ENCODE peak calls at places on chromosomes 11 and 22, in four cellular contexts. N, E, Z and S are unnamed samples.

GRCh38 chr11:32039149-32039548 is 51.7 kb upstream of the RCN1 start:
- DNase-seq in N (no peak), E (no peak), Z (no peak), S (no peak)

GRCh38 chr11:22976146-22976545 is 115.9 kb upstream of the CCDC179 start:
- DNase-seq in N (no peak), E (no peak), Z (no peak), S (no peak)

GRCh38 chr11:134342572-134343340 is 11.0 kb downstream of the GLB1L2 start:
- DNase-seq in N (no peak), E (no peak), Z (no peak), S (no peak)

GRCh38 chr11:134476435-134477021 is 64.5 kb upstream of the B3GAT1 start:
- DNase-seq in N (peak), E (no peak), Z (no peak), S (peak)

GRCh38 chr11:130223291-130223971 is 63.8 kb downstream of the ST14 start:
- DNase-seq in N (no peak), E (no peak), Z (no peak), S (no peak)

GRCh38 chr11:23563591-23563990 is 703.3 kb upstream of the CCDC179 start:
- DNase-seq in N (no peak), E (no peak), Z (no peak), S (no peak)

GRCh38 chr11:119551726-119552510 is 128.9 kb upstream of the THY1 start:
- DNase-seq in N (no peak), E (no peak), Z (no peak), S (no peak)

GRCh38 chr22:50723991-50724390 is 14.0 kb upstream of the ACR start:
- DNase-seq in N (no peak), E (no peak), Z (no peak), S (no peak)

GRCh38 chr22:33888821-33889220 is 31.5 kb downstream of the LARGE1 start:
- DNase-seq in N (no peak), E (no peak), Z (no peak), S (no peak)

GRCh38 chr22:47457021-47457420 is 694.6 kb downstream of the TBC1D22A start:
- DNase-seq in N (no peak), E (no peak), Z (no peak), S (no peak)

GRCh38 chr22:50581031-50581949 is 1.4 kb downstream of the CHKB start:
- DNase-seq in N (no peak), E (no peak), Z (no peak), S (no peak)

GRCh38 chr11:77495526-77495925 is 21.6 kb upstream of the PAK1 start:
- DNase-seq in N (no peak), E (no peak), Z (no peak), S (no peak)

GRCh38 chr11:19444231-19444630 is 203.5 kb upstream of the E2F8 start:
- DNase-seq in N (no peak), E (no peak), Z (no peak), S (no peak)

GRCh38 chr11:79342686-79343085 is 98.1 kb downstream of the TENM4 start:
- DNase-seq in N (no peak), E (no peak), Z (no peak), S (peak)

GRCh38 chr22:35380537-35381423 is at the start of gene HMOX1:
- DNase-seq in N (no peak), E (peak), Z (no peak), S (peak)

GRCh38 chr22:17777005-17777716 is 2.9 kb upstream of the BID start:
- DNase-seq in N (peak), E (peak), Z (peak), S (no peak)

GRCh38 chr11:1557904-1558831 is 13.9 kb downstream of the DUSP8 start:
- DNase-seq in N (no peak), E (no peak), Z (no peak), S (no peak)

GRCh38 chr22:29306830-29307657 is 594 bp downstream of the GAS2L1 start:
- DNase-seq in N (peak), E (peak), Z (no peak), S (peak)

GRCh38 chr11:34028407-34028804 is 23.1 kb upstream of the CAPRIN1 start:
- DNase-seq in N (no peak), E (no peak), Z (no peak), S (no peak)

GRCh38 chr11:80417681-80418080 is 976.9 kb upstream of the TENM4 start:
- DNase-seq in N (no peak), E (no peak), Z (no peak), S (no peak)

GRCh38 chr11:129937592-129938238 is 42.3 kb upstream of the NFRKB start:
- DNase-seq in N (no peak), E (no peak), Z (no peak), S (no peak)

GRCh38 chr11:31690041-31690440 is 121.1 kb downstream of the PAX6 start:
- DNase-seq in N (no peak), E (no peak), Z (no peak), S (no peak)

GRCh38 chr22:35575116-35575748 is 34.6 kb downstream of the RASD2 start:
- DNase-seq in N (peak), E (no peak), Z (no peak), S (no peak)

GRCh38 chr11:116234989-116235567 is 537.7 kb downstream of the BUD13 start:
- DNase-seq in N (no peak), E (no peak), Z (no peak), S (no peak)

GRCh38 chr11:29578806-29579205 is 438.0 kb downstream of the KCNA4 start:
- DNase-seq in N (no peak), E (no peak), Z (no peak), S (no peak)

GRCh38 chr22:27801197-27801615 is 350 bp downstream of the MN1 start:
- DNase-seq in N (peak), E (no peak), Z (no peak), S (peak)

GRCh38 chr22:20020533-20021195 is at the start of gene TANGO2:
- DNase-seq in N (peak), E (peak), Z (peak), S (peak)

GRCh38 chr11:123060265-123061000 is 1.5 kb downstream of the HSPA8 start:
- DNase-seq in N (no peak), E (no peak), Z (no peak), S (no peak)

GRCh38 chr11:72227316-72228228 is 3.0 kb downstream of the INPPL1 start:
- DNase-seq in N (no peak), E (no peak), Z (no peak), S (no peak)

DNA sequence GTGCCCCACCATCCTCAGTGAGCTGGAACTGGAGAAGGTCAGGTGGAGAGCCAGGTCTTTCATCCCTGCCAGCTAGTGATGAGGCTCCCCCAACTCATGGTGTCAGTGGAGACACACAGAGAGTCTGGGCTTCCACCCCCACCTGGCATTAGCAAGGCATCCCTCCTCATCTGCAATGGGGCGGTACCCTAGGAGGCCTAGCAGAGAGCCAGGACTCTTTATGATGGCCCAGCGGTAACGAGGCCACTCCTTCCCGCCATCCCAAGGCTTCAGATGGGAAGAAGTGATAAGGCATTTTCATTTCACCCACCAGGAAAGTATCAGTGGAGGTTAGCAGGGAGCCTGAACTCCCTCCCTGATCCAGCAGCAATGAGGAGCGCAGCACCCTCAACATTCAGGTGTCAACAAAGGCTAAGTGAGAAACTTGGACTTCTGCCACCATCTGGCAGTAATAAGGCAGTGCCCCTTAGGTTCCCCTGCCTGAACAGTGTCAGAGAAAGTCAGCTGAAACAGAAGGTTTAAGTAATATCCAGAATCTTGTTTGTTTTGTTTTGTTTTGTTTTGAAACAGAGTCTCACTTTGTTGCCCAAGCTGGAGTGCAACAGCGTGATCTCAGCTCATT is 40.5 kb upstream of the FBLN1 start:
- DNase-seq in N (peak), E (peak), Z (no peak), S (peak)
- TF ChIP-seq TARDBP in N (no peak), E (no peak), Z (no peak), S (no peak)

GRCh38 chr22:40908895-40909294 is 42.3 kb upstream of the RBX1 start:
- DNase-seq in N (no peak), E (no peak), Z (no peak), S (no peak)

GRCh38 chr22:40911772-40912171 is 39.4 kb upstream of the RBX1 start:
- DNase-seq in N (no peak), E (no peak), Z (no peak), S (no peak)
- TF ChIP-seq TARDBP in N (no peak), E (no peak), Z (no peak), S (no peak)

GRCh38 chr11:108786281-108786990 is 121.6 kb downstream of the DDX10 start:
- DNase-seq in N (no peak), E (no peak), Z (no peak), S (no peak)
- TF ChIP-seq TARDBP in N (no peak), E (no peak), Z (no peak), S (no peak)

DNA sequence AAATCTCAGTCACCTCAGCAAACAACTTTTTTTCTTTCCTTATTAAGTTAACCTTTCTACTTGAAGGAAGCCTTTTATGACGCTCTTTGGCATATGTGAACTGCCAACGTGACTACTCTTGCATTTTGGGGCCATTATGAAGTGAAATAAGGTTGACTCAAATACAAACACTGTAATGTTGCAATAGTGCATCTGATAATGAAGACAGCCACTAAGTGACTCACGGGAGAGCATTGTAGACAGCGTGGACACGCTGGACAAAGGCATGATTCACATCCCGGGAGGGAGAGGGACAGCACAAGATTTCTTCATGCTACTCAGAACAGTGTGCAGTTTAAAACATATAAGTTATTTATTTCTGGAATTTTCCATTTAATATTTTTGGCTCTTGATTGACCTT is 560.8 kb downstream of the ETS1 start:
- DNase-seq in N (no peak), E (no peak), Z (no peak), S (no peak)
- TF ChIP-seq TARDBP in N (no peak), E (no peak), Z (no peak), S (no peak)

DNA sequence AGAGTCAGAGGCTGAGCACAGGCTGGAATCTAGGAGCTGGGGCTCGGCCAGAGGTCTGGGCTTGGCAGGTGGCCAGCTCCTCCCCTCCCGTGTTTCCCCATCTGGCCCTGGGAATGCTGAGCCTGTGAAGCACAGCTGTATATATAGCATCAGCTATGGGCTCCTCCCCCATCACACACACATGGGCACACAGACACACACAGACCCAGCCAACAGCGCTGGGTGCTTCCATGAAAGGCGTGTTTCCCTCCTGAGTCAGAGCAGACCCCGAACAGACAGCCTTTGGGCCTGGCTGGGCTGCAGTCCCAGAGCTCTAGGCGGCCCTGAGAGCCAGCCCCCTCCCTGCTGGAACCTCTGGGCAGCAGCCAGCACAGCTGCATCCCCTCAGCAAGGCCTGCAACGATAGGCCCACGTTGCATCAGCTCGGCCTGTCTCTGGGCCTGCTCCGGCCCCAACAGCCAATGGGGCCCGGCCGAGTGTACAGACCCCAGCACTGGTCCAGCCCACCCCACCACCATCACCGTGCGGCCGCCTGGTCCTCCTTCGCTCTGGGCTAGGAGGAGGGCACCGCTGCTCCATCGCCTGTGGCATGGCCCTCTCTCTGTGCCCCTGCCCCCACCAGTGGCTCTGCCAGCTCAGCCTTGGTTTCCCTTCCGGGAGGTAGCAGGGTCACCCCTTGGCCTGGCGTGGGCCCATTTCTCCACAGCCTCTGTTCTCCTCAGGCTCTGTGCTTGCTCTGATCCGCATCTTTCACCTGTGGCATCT is 7.6 kb upstream of the SERPINH1 start:
- DNase-seq in N (peak), E (peak), Z (no peak), S (no peak)
- TF ChIP-seq TARDBP in N (no peak), E (no peak), Z (no peak), S (no peak)

DNA sequence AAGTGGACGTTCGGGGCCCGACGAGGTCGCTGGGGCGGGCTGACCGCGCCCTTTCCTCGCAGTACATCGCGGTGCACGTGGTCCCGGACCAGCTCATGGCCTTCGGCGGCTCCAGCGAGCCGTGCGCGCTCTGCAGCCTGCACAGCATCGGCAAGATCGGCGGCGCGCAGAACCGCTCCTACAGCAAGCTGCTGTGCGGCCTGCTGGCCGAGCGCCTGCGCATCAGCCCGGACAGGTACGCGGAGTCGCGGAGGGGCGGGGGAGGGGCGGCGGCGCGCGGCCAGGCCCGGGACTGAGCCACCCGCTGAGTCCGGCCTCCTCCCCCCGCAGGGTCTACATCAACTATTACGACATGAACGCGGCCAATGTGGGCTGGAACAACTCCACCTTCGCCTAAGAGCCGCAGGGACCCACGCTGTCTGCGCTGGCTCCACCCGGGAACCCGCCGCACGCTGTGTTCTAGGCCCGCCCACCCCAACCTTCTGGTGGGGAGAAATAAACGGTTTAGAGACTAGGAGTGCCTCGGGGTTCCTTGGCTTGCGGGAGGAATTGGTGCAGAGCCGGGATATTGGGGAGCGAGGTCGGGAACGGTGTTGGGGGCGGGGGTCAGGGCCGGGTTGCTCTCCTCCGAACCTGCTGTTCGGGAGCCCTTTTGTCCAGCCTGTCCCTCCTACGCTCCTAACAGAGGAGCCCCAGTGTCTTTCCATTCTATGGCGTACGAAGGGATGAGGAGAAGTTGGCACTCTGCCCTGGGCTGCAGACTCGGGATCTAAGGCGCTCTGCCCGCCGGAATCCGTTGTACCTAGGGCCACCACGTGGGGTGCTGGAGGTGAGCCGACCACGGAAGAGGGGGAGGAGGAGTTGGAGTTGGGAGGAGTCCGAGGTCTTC is 771 bp downstream of the MIF start:
- DNase-seq in N (peak), E (peak), Z (peak), S (peak)
- TF ChIP-seq TARDBP in N (no peak), E (no peak), Z (no peak), S (no peak)

GRCh38 chr11:104462346-104462745 is 298.4 kb upstream of the PDGFD start:
- DNase-seq in N (no peak), E (no peak), Z (no peak), S (no peak)
- TF ChIP-seq TARDBP in N (no peak), E (no peak), Z (no peak), S (no peak)